ENCODE peak calls at places on chromosomes 1 and 21, in five cellular contexts. One of them, this sample, is unnamed.

GRCh38 chr1:109993885-109994284 is 9.3 kb downstream of the AHCYL1 start:
- DNase-seq in posterior cingulate gyrus: peak; percentile 37
- DNase-seq in NCI-H1105: peak; percentile 21
- DNase-seq in NCI-H2171 treated with DMSO at 0.1 percent for 48 hours: peak; percentile 21
- DNase-seq in GDM1: no peak
- DNase-seq in this sample: peak; percentile 46

GRCh38 chr1:101653482-101653946 is 343.2 kb downstream of the OLFM3 start:
- DNase-seq in posterior cingulate gyrus: no peak
- DNase-seq in NCI-H1105: no peak
- DNase-seq in NCI-H2171 treated with DMSO at 0.1 percent for 48 hours: peak; percentile 31
- DNase-seq in GDM1: no peak
- DNase-seq in this sample: no peak

GRCh38 chr1:245671349-245671748 is 516.6 kb downstream of the KIF26B start:
- DNase-seq in posterior cingulate gyrus: no peak
- DNase-seq in NCI-H1105: no peak
- DNase-seq in NCI-H2171 treated with DMSO at 0.1 percent for 48 hours: no peak
- DNase-seq in GDM1: no peak
- DNase-seq in this sample: no peak

GRCh38 chr1:62841587-62842169 is 57.7 kb downstream of the ATG4C start:
- DNase-seq in posterior cingulate gyrus: no peak
- DNase-seq in NCI-H1105: peak; percentile 57
- DNase-seq in NCI-H2171 treated with DMSO at 0.1 percent for 48 hours: peak; percentile 70
- DNase-seq in GDM1: peak; percentile 9
- DNase-seq in this sample: peak; percentile 52

GRCh38 chr1:30149226-30149625 is 574.2 kb downstream of the MATN1 start:
- DNase-seq in posterior cingulate gyrus: no peak
- DNase-seq in NCI-H1105: no peak
- DNase-seq in NCI-H2171 treated with DMSO at 0.1 percent for 48 hours: no peak
- DNase-seq in GDM1: no peak
- DNase-seq in this sample: no peak

GRCh38 chr1:110255388-110255787 is 45.3 kb downstream of the KCNC4 start:
- DNase-seq in posterior cingulate gyrus: peak; percentile 94
- DNase-seq in NCI-H1105: peak; percentile 12
- DNase-seq in NCI-H2171 treated with DMSO at 0.1 percent for 48 hours: no peak
- DNase-seq in GDM1: no peak
- DNase-seq in this sample: no peak

GRCh38 chr1:221439734-221440436 is 302.0 kb downstream of the DUSP10 start:
- DNase-seq in posterior cingulate gyrus: no peak
- DNase-seq in NCI-H1105: no peak
- DNase-seq in NCI-H2171 treated with DMSO at 0.1 percent for 48 hours: no peak
- DNase-seq in GDM1: no peak
- DNase-seq in this sample: peak; percentile 48

GRCh38 chr21:16879479-16879878 is 633.4 kb upstream of the CXADR start:
- DNase-seq in posterior cingulate gyrus: no peak
- DNase-seq in NCI-H1105: no peak
- DNase-seq in NCI-H2171 treated with DMSO at 0.1 percent for 48 hours: no peak
- DNase-seq in GDM1: no peak
- DNase-seq in this sample: no peak

GRCh38 chr1:6294868-6295556 is 34.1 kb upstream of the GPR153 start:
- DNase-seq in posterior cingulate gyrus: no peak
- DNase-seq in NCI-H1105: no peak
- DNase-seq in NCI-H2171 treated with DMSO at 0.1 percent for 48 hours: no peak
- DNase-seq in GDM1: no peak
- DNase-seq in this sample: no peak

GRCh38 chr1:38151399-38151798 is 104.8 kb upstream of the POU3F1 start:
- DNase-seq in posterior cingulate gyrus: no peak
- DNase-seq in NCI-H1105: peak; percentile 67
- DNase-seq in NCI-H2171 treated with DMSO at 0.1 percent for 48 hours: peak; percentile 23
- DNase-seq in GDM1: no peak
- DNase-seq in this sample: no peak

GRCh38 chr1:193568451-193568985 is 382.1 kb upstream of the B3GALT2 start:
- DNase-seq in posterior cingulate gyrus: no peak
- DNase-seq in NCI-H1105: no peak
- DNase-seq in NCI-H2171 treated with DMSO at 0.1 percent for 48 hours: no peak
- DNase-seq in GDM1: no peak
- DNase-seq in this sample: no peak

GRCh38 chr1:187096689-187097088 is 267.9 kb downstream of the PLA2G4A start:
- DNase-seq in posterior cingulate gyrus: no peak
- DNase-seq in NCI-H1105: no peak
- DNase-seq in NCI-H2171 treated with DMSO at 0.1 percent for 48 hours: no peak
- DNase-seq in GDM1: no peak
- DNase-seq in this sample: no peak

GRCh38 chr1:183993132-183993531 is 44.4 kb downstream of the COLGALT2 start:
- DNase-seq in posterior cingulate gyrus: no peak
- DNase-seq in NCI-H1105: no peak
- DNase-seq in NCI-H2171 treated with DMSO at 0.1 percent for 48 hours: no peak
- DNase-seq in GDM1: no peak
- DNase-seq in this sample: no peak

GRCh38 chr1:239858058-239858457 is 233.6 kb upstream of the FMN2 start:
- DNase-seq in posterior cingulate gyrus: no peak
- DNase-seq in NCI-H1105: no peak
- DNase-seq in NCI-H2171 treated with DMSO at 0.1 percent for 48 hours: no peak
- DNase-seq in GDM1: no peak
- DNase-seq in this sample: peak; percentile 13

GRCh38 chr1:229857585-229857984 is 209.5 kb upstream of the GALNT2 start:
- DNase-seq in posterior cingulate gyrus: no peak
- DNase-seq in NCI-H1105: no peak
- DNase-seq in NCI-H2171 treated with DMSO at 0.1 percent for 48 hours: no peak
- DNase-seq in GDM1: no peak
- DNase-seq in this sample: no peak

GRCh38 chr1:40392206-40392605 is 18.7 kb downstream of the SMAP2 start:
- DNase-seq in posterior cingulate gyrus: peak; percentile 82
- DNase-seq in NCI-H1105: no peak
- DNase-seq in NCI-H2171 treated with DMSO at 0.1 percent for 48 hours: no peak
- DNase-seq in GDM1: no peak
- DNase-seq in this sample: no peak

GRCh38 chr1:54865238-54866073 is 21.5 kb downstream of the DHCR24 start:
- DNase-seq in posterior cingulate gyrus: no peak
- DNase-seq in NCI-H1105: no peak
- DNase-seq in NCI-H2171 treated with DMSO at 0.1 percent for 48 hours: no peak
- DNase-seq in GDM1: no peak
- DNase-seq in this sample: no peak

GRCh38 chr1:233055879-233056641 is 105.6 kb downstream of the NTPCR start:
- DNase-seq in posterior cingulate gyrus: no peak
- DNase-seq in NCI-H1105: no peak
- DNase-seq in NCI-H2171 treated with DMSO at 0.1 percent for 48 hours: no peak
- DNase-seq in GDM1: no peak
- DNase-seq in this sample: no peak

GRCh38 chr1:40014812-40015594 is 25.5 kb upstream of the CAP1 start:
- DNase-seq in posterior cingulate gyrus: no peak
- DNase-seq in NCI-H1105: no peak
- DNase-seq in NCI-H2171 treated with DMSO at 0.1 percent for 48 hours: no peak
- DNase-seq in GDM1: no peak
- DNase-seq in this sample: no peak

GRCh38 chr1:180258935-180259334 is 28.9 kb downstream of the LHX4 start:
- DNase-seq in posterior cingulate gyrus: peak; percentile 52
- DNase-seq in NCI-H1105: no peak
- DNase-seq in NCI-H2171 treated with DMSO at 0.1 percent for 48 hours: no peak
- DNase-seq in GDM1: no peak
- DNase-seq in this sample: no peak

GRCh38 chr1:152328801-152329391 is 3.9 kb upstream of the FLG start:
- DNase-seq in posterior cingulate gyrus: no peak
- DNase-seq in NCI-H1105: no peak
- DNase-seq in NCI-H2171 treated with DMSO at 0.1 percent for 48 hours: peak; percentile 11
- DNase-seq in GDM1: no peak
- DNase-seq in this sample: no peak

GRCh38 chr21:25967566-25968438 is 202.8 kb downstream of the APP start:
- DNase-seq in posterior cingulate gyrus: no peak
- DNase-seq in NCI-H1105: no peak
- DNase-seq in NCI-H2171 treated with DMSO at 0.1 percent for 48 hours: no peak
- DNase-seq in GDM1: peak; percentile 56
- DNase-seq in this sample: no peak

GRCh38 chr1:42259059-42259738 is 75.8 kb downstream of the FOXJ3 start:
- DNase-seq in posterior cingulate gyrus: no peak
- DNase-seq in NCI-H1105: no peak
- DNase-seq in NCI-H2171 treated with DMSO at 0.1 percent for 48 hours: no peak
- DNase-seq in GDM1: no peak
- DNase-seq in this sample: no peak

GRCh38 chr1:39922139-39922757 is 20.5 kb upstream of the MYCL start:
- DNase-seq in posterior cingulate gyrus: peak; percentile 84
- DNase-seq in NCI-H1105: no peak
- DNase-seq in NCI-H2171 treated with DMSO at 0.1 percent for 48 hours: no peak
- DNase-seq in GDM1: no peak
- DNase-seq in this sample: no peak

GRCh38 chr1:47682198-47682597 is 244.4 kb downstream of the FOXD2 start:
- DNase-seq in posterior cingulate gyrus: no peak
- DNase-seq in NCI-H1105: no peak
- DNase-seq in NCI-H2171 treated with DMSO at 0.1 percent for 48 hours: no peak
- DNase-seq in GDM1: no peak
- DNase-seq in this sample: no peak

GRCh38 chr1:76835203-76835602 is 32.1 kb upstream of the ST6GALNAC5 start:
- DNase-seq in posterior cingulate gyrus: no peak
- DNase-seq in NCI-H1105: no peak
- DNase-seq in NCI-H2171 treated with DMSO at 0.1 percent for 48 hours: no peak
- DNase-seq in GDM1: no peak
- DNase-seq in this sample: no peak

GRCh38 chr1:182603646-182604127 is 502 bp downstream of the RGS16 start:
- DNase-seq in posterior cingulate gyrus: peak; percentile 80
- DNase-seq in NCI-H1105: no peak
- DNase-seq in NCI-H2171 treated with DMSO at 0.1 percent for 48 hours: peak; percentile 73
- DNase-seq in GDM1: no peak
- DNase-seq in this sample: no peak

GRCh38 chr1:2300004-2300771 is 72.1 kb downstream of the SKI start:
- DNase-seq in posterior cingulate gyrus: no peak
- DNase-seq in NCI-H1105: no peak
- DNase-seq in NCI-H2171 treated with DMSO at 0.1 percent for 48 hours: no peak
- DNase-seq in GDM1: no peak
- DNase-seq in this sample: no peak

GRCh38 chr1:15595809-15596730 is 11.2 kb upstream of the AGMAT start:
- DNase-seq in posterior cingulate gyrus: no peak
- DNase-seq in NCI-H1105: no peak
- DNase-seq in NCI-H2171 treated with DMSO at 0.1 percent for 48 hours: no peak
- DNase-seq in GDM1: no peak
- DNase-seq in this sample: no peak

This sample was measured in NCI-H446.